ENCODE peak calls at places on chromosomes 11 and 22, in seven cellular contexts. E is NCI-H1930, H is HS-27A, N is choroid plexus epithelial cell, Q is AG04450, W is body of pancreas, I is ACHN. A is an unnamed sample.

GRCh38 chr11:75325713-75326438 is 25.6 kb downstream of the ARRB1 start:
- DNase-seq in E (no peak), H (peak; percentile 68), N (peak; percentile 94), Q (peak; percentile 79), W (peak; percentile 85), I (peak; percentile 67), A (peak; percentile 59)

GRCh38 chr11:73217131-73217809 is 811 bp upstream of the P2RY2 start:
- DNase-seq in E (no peak), H (no peak), N (no peak), Q (no peak), W (peak; percentile 61), I (no peak), A (no peak)

GRCh38 chr22:46044718-46045458 is 67.9 kb upstream of the WNT7B start:
- DNase-seq in E (no peak), H (no peak), N (no peak), Q (no peak), W (peak; percentile 12), I (no peak), A (peak; percentile 91)

GRCh38 chr11:10573556-10573955 is 5.1 kb upstream of the LYVE1 start:
- DNase-seq in E (no peak), H (no peak), N (no peak), Q (no peak), W (no peak), I (no peak), A (no peak)

GRCh38 chr11:58285483-58286040 is 17.5 kb upstream of the OR10W1 start:
- DNase-seq in E (no peak), H (no peak), N (no peak), Q (no peak), W (no peak), I (no peak), A (no peak)

GRCh38 chr11:23399995-23400394 is 539.7 kb upstream of the CCDC179 start:
- DNase-seq in E (no peak), H (no peak), N (no peak), Q (no peak), W (no peak), I (no peak), A (no peak)

GRCh38 chr11:5081405-5081804 is 12.0 kb downstream of the OR52E1 start:
- DNase-seq in E (no peak), H (no peak), N (no peak), Q (no peak), W (no peak), I (no peak), A (no peak)

GRCh38 chr11:65660038-65660437 is 2.7 kb downstream of the RELA start:
- DNase-seq in E (no peak), H (no peak), N (no peak), Q (no peak), W (no peak), I (no peak), A (peak; percentile 14)

GRCh38 chr11:73189315-73189714 is 28.8 kb upstream of the P2RY2 start:
- DNase-seq in E (no peak), H (no peak), N (no peak), Q (no peak), W (no peak), I (no peak), A (no peak)

GRCh38 chr11:68936676-68937620 is 33.3 kb downstream of the IGHMBP2 start:
- DNase-seq in E (no peak), H (no peak), N (no peak), Q (no peak), W (no peak), I (no peak), A (peak; percentile 37)

GRCh38 chr11:92662580-92662979 is 306.9 kb upstream of the MTNR1B start:
- DNase-seq in E (no peak), H (no peak), N (no peak), Q (no peak), W (no peak), I (no peak), A (no peak)

GRCh38 chr11:2562897-2563215 is 118.0 kb downstream of the KCNQ1 start:
- DNase-seq in E (no peak), H (no peak), N (no peak), Q (no peak), W (no peak), I (no peak), A (no peak)

GRCh38 chr22:44489026-44489425 is 9.0 kb downstream of the RTL6 start:
- DNase-seq in E (no peak), H (no peak), N (no peak), Q (no peak), W (no peak), I (no peak), A (no peak)